ENCODE peak calls at places on chromosome 18, in five cellular contexts. G is astrocyte, W is NCI-H1092 treated with DMSO at 0.1 percent for 48 hours, O is T-cell, R is T1000. V is an unnamed sample.

GRCh38 chr18:55449412-55450140 is 138.4 kb downstream of the TCF4 start:
- DNase-seq in G (no peak), W (no peak), O (no peak), R (no peak), V (no peak)

GRCh38 chr18:3914833-3915598 is 465.0 kb downstream of the TGIF1 start:
- DNase-seq in G (no peak), W (no peak), O (no peak), R (no peak), V (peak; percentile 9)

GRCh38 chr18:48790226-48790863 is 160.4 kb downstream of the SMAD7 start:
- DNase-seq in G (no peak), W (no peak), O (no peak), R (no peak), V (no peak)

GRCh38 chr18:13216732-13217465 is 1.7 kb upstream of the LDLRAD4 start:
- DNase-seq in G (no peak), W (peak; percentile 8), O (peak; percentile 56), R (no peak), V (peak; percentile 44)

GRCh38 chr18:24818451-24818850 is 358.0 kb downstream of the HRH4 start:
- DNase-seq in G (no peak), W (no peak), O (no peak), R (no peak), V (no peak)

GRCh38 chr18:78861706-78862105 is 117.9 kb upstream of the SALL3 start:
- DNase-seq in G (no peak), W (no peak), O (no peak), R (no peak), V (no peak)

GRCh38 chr18:60202702-60203101 is 169.9 kb downstream of the MC4R start:
- DNase-seq in G (no peak), W (no peak), O (no peak), R (no peak), V (no peak)

GRCh38 chr18:9653390-9653789 is 39.0 kb upstream of the PPP4R1 start:
- DNase-seq in G (no peak), W (no peak), O (no peak), R (no peak), V (no peak)

GRCh38 chr18:46660955-46661749 is 4.1 kb upstream of the LOXHD1 start:
- DNase-seq in G (peak; percentile 14), W (peak; percentile 16), O (no peak), R (no peak), V (no peak)

GRCh38 chr18:3773303-3773702 is 323.3 kb downstream of the TGIF1 start:
- DNase-seq in G (no peak), W (no peak), O (no peak), R (no peak), V (no peak)

GRCh38 chr18:80147037-80147417 is 38.0 kb downstream of the ADNP2 start:
- DNase-seq in G (no peak), W (peak; percentile 57), O (no peak), R (no peak), V (no peak)

GRCh38 chr18:76354348-76354747 is 140.7 kb downstream of the ZNF516 start:
- DNase-seq in G (peak; percentile 71), W (no peak), O (no peak), R (no peak), V (no peak)

GRCh38 chr18:57921708-57922107 is 118.6 kb upstream of the ATP8B1 start:
- DNase-seq in G (no peak), W (no peak), O (no peak), R (no peak), V (no peak)

GRCh38 chr18:59509477-59510173 is 150.6 kb upstream of the LMAN1 start:
- DNase-seq in G (no peak), W (no peak), O (no peak), R (no peak), V (no peak)

GRCh38 chr18:50665015-50665414 is 105.1 kb downstream of the MAPK4 start:
- DNase-seq in G (no peak), W (no peak), O (no peak), R (no peak), V (no peak)

GRCh38 chr18:79531926-79532689 is 136.4 kb downstream of the NFATC1 start:
- DNase-seq in G (peak; percentile 8), W (peak; percentile 14), O (no peak), R (no peak), V (no peak)

GRCh38 chr18:3044931-3045698 is 32.2 kb upstream of the LPIN2 start:
- DNase-seq in G (no peak), W (no peak), O (no peak), R (no peak), V (no peak)

GRCh38 chr18:56799756-56800155 is 148.6 kb downstream of the WDR7 start:
- DNase-seq in G (peak; percentile 44), W (no peak), O (no peak), R (no peak), V (no peak)

GRCh38 chr18:12301263-12302005 is 6.6 kb upstream of the TUBB6 start:
- DNase-seq in G (no peak), W (no peak), O (no peak), R (no peak), V (no peak)

GRCh38 chr18:58247363-58247834 is 203.4 kb downstream of the NEDD4L start:
- DNase-seq in G (peak; percentile 39), W (peak; percentile 96), O (no peak), R (no peak), V (no peak)

GRCh38 chr18:72768681-72769229 is 99.0 kb downstream of the NETO1 start:
- DNase-seq in G (no peak), W (no peak), O (no peak), R (no peak), V (no peak)

GRCh38 chr18:54149078-54149697 is 75.3 kb downstream of the MBD2 start:
- DNase-seq in G (peak; percentile 94), W (no peak), O (no peak), R (no peak), V (no peak)